ENCODE peak calls at places on chromosomes 2 and 18, in eight cellular contexts. One of them, this sample, is unnamed.

GRCh38 chr18:78704960-78705600 is 274.5 kb upstream of the SALL3 start:
- DNase-seq in T-helper 2 cell: no peak
- DNase-seq in fibroblast of mammary gland: no peak
- DNase-seq in neuronal stem cell: no peak
- DNase-seq in astrocyte of the spinal cord: no peak
- DNase-seq in NCI-H510A treated with DMSO at 0.1 percent for 48 hours: no peak
- DNase-seq in stromal cell of bone marrow: no peak
- DNase-seq in CD4-positive, alpha-beta memory T cell: no peak
- DNase-seq in this sample: no peak

GRCh38 chr2:39119732-39120520 is 925 bp downstream of the SOS1 start:
- DNase-seq in T-helper 2 cell: peak
- DNase-seq in fibroblast of mammary gland: peak
- DNase-seq in neuronal stem cell: peak
- DNase-seq in astrocyte of the spinal cord: peak
- DNase-seq in NCI-H510A treated with DMSO at 0.1 percent for 48 hours: no peak
- DNase-seq in stromal cell of bone marrow: peak
- DNase-seq in CD4-positive, alpha-beta memory T cell: peak
- DNase-seq in this sample: peak

GRCh38 chr2:237279012-237279768 is 134.8 kb downstream of the COL6A3 start:
- DNase-seq in T-helper 2 cell: no peak
- DNase-seq in fibroblast of mammary gland: peak
- DNase-seq in neuronal stem cell: no peak
- DNase-seq in astrocyte of the spinal cord: no peak
- DNase-seq in NCI-H510A treated with DMSO at 0.1 percent for 48 hours: no peak
- DNase-seq in stromal cell of bone marrow: no peak
- DNase-seq in CD4-positive, alpha-beta memory T cell: no peak
- DNase-seq in this sample: no peak

GRCh38 chr2:60880633-60880987 is 764 bp upstream of the REL start:
- DNase-seq in T-helper 2 cell: no peak
- DNase-seq in fibroblast of mammary gland: no peak
- DNase-seq in neuronal stem cell: peak
- DNase-seq in astrocyte of the spinal cord: no peak
- DNase-seq in NCI-H510A treated with DMSO at 0.1 percent for 48 hours: peak
- DNase-seq in stromal cell of bone marrow: peak
- DNase-seq in CD4-positive, alpha-beta memory T cell: no peak
- DNase-seq in this sample: no peak

GRCh38 chr2:65231121-65231520 is 3.5 kb downstream of the ACTR2 start:
- DNase-seq in T-helper 2 cell: no peak
- DNase-seq in fibroblast of mammary gland: peak
- DNase-seq in neuronal stem cell: no peak
- DNase-seq in astrocyte of the spinal cord: peak
- DNase-seq in NCI-H510A treated with DMSO at 0.1 percent for 48 hours: no peak
- DNase-seq in stromal cell of bone marrow: peak
- DNase-seq in CD4-positive, alpha-beta memory T cell: no peak
- DNase-seq in this sample: no peak

GRCh38 chr2:55137024-55137958 is 87.0 kb upstream of the RTN4 start:
- DNase-seq in T-helper 2 cell: no peak
- DNase-seq in fibroblast of mammary gland: no peak
- DNase-seq in neuronal stem cell: no peak
- DNase-seq in astrocyte of the spinal cord: no peak
- DNase-seq in NCI-H510A treated with DMSO at 0.1 percent for 48 hours: no peak
- DNase-seq in stromal cell of bone marrow: no peak
- DNase-seq in CD4-positive, alpha-beta memory T cell: no peak
- DNase-seq in this sample: peak

GRCh38 chr2:62265116-62265515 is 69.2 kb downstream of the B3GNT2 start:
- DNase-seq in T-helper 2 cell: no peak
- DNase-seq in fibroblast of mammary gland: peak
- DNase-seq in neuronal stem cell: no peak
- DNase-seq in astrocyte of the spinal cord: no peak
- DNase-seq in NCI-H510A treated with DMSO at 0.1 percent for 48 hours: no peak
- DNase-seq in stromal cell of bone marrow: no peak
- DNase-seq in CD4-positive, alpha-beta memory T cell: no peak
- DNase-seq in this sample: no peak

GRCh38 chr2:186588940-186589732 is 720 bp upstream of the ITGAV start:
- DNase-seq in T-helper 2 cell: no peak
- DNase-seq in fibroblast of mammary gland: no peak
- DNase-seq in neuronal stem cell: no peak
- DNase-seq in astrocyte of the spinal cord: no peak
- DNase-seq in NCI-H510A treated with DMSO at 0.1 percent for 48 hours: no peak
- DNase-seq in stromal cell of bone marrow: no peak
- DNase-seq in CD4-positive, alpha-beta memory T cell: no peak
- DNase-seq in this sample: no peak

GRCh38 chr2:234300393-234300792 is 196.5 kb downstream of the ARL4C start:
- DNase-seq in T-helper 2 cell: no peak
- DNase-seq in fibroblast of mammary gland: no peak
- DNase-seq in neuronal stem cell: no peak
- DNase-seq in astrocyte of the spinal cord: no peak
- DNase-seq in NCI-H510A treated with DMSO at 0.1 percent for 48 hours: no peak
- DNase-seq in stromal cell of bone marrow: no peak
- DNase-seq in CD4-positive, alpha-beta memory T cell: peak
- DNase-seq in this sample: peak

GRCh38 chr18:48866028-48866733 is 84.6 kb downstream of the SMAD7 start:
- DNase-seq in T-helper 2 cell: no peak
- DNase-seq in fibroblast of mammary gland: peak
- DNase-seq in neuronal stem cell: no peak
- DNase-seq in astrocyte of the spinal cord: peak
- DNase-seq in NCI-H510A treated with DMSO at 0.1 percent for 48 hours: peak
- DNase-seq in stromal cell of bone marrow: no peak
- DNase-seq in CD4-positive, alpha-beta memory T cell: no peak
- DNase-seq in this sample: no peak

GRCh38 chr18:45702871-45703270 is 21.1 kb upstream of the SLC14A1 start:
- DNase-seq in T-helper 2 cell: no peak
- DNase-seq in fibroblast of mammary gland: no peak
- DNase-seq in neuronal stem cell: no peak
- DNase-seq in astrocyte of the spinal cord: no peak
- DNase-seq in NCI-H510A treated with DMSO at 0.1 percent for 48 hours: no peak
- DNase-seq in stromal cell of bone marrow: no peak
- DNase-seq in CD4-positive, alpha-beta memory T cell: no peak
- DNase-seq in this sample: no peak

GRCh38 chr2:232623768-232624553 is 9.4 kb upstream of the EFHD1 start:
- DNase-seq in T-helper 2 cell: no peak
- DNase-seq in fibroblast of mammary gland: no peak
- DNase-seq in neuronal stem cell: no peak
- DNase-seq in astrocyte of the spinal cord: no peak
- DNase-seq in NCI-H510A treated with DMSO at 0.1 percent for 48 hours: no peak
- DNase-seq in stromal cell of bone marrow: no peak
- DNase-seq in CD4-positive, alpha-beta memory T cell: no peak
- DNase-seq in this sample: no peak

GRCh38 chr18:80191264-80191663 is 56.0 kb downstream of the PARD6G start:
- DNase-seq in T-helper 2 cell: no peak
- DNase-seq in fibroblast of mammary gland: no peak
- DNase-seq in neuronal stem cell: no peak
- DNase-seq in astrocyte of the spinal cord: no peak
- DNase-seq in NCI-H510A treated with DMSO at 0.1 percent for 48 hours: no peak
- DNase-seq in stromal cell of bone marrow: no peak
- DNase-seq in CD4-positive, alpha-beta memory T cell: no peak
- DNase-seq in this sample: no peak

GRCh38 chr2:24147364-24147763 is 24.1 kb downstream of the FAM228B start:
- DNase-seq in T-helper 2 cell: no peak
- DNase-seq in fibroblast of mammary gland: no peak
- DNase-seq in neuronal stem cell: no peak
- DNase-seq in astrocyte of the spinal cord: peak
- DNase-seq in NCI-H510A treated with DMSO at 0.1 percent for 48 hours: no peak
- DNase-seq in stromal cell of bone marrow: no peak
- DNase-seq in CD4-positive, alpha-beta memory T cell: no peak
- DNase-seq in this sample: no peak

GRCh38 chr18:79365701-79366100 is 30.0 kb upstream of the NFATC1 start:
- DNase-seq in T-helper 2 cell: no peak
- DNase-seq in fibroblast of mammary gland: peak
- DNase-seq in neuronal stem cell: no peak
- DNase-seq in astrocyte of the spinal cord: no peak
- DNase-seq in NCI-H510A treated with DMSO at 0.1 percent for 48 hours: no peak
- DNase-seq in stromal cell of bone marrow: no peak
- DNase-seq in CD4-positive, alpha-beta memory T cell: no peak
- DNase-seq in this sample: no peak

GRCh38 chr2:153986488-153987229 is 114.9 kb downstream of the GALNT13 start:
- DNase-seq in T-helper 2 cell: no peak
- DNase-seq in fibroblast of mammary gland: peak
- DNase-seq in neuronal stem cell: peak
- DNase-seq in astrocyte of the spinal cord: peak
- DNase-seq in NCI-H510A treated with DMSO at 0.1 percent for 48 hours: no peak
- DNase-seq in stromal cell of bone marrow: no peak
- DNase-seq in CD4-positive, alpha-beta memory T cell: no peak
- DNase-seq in this sample: no peak

GRCh38 chr18:8987250-8987649 is 115.2 kb upstream of the NDUFV2 start:
- DNase-seq in T-helper 2 cell: no peak
- DNase-seq in fibroblast of mammary gland: peak
- DNase-seq in neuronal stem cell: no peak
- DNase-seq in astrocyte of the spinal cord: no peak
- DNase-seq in NCI-H510A treated with DMSO at 0.1 percent for 48 hours: no peak
- DNase-seq in stromal cell of bone marrow: peak
- DNase-seq in CD4-positive, alpha-beta memory T cell: no peak
- DNase-seq in this sample: no peak

GRCh38 chr2:23603581-23603980 is 218.6 kb downstream of the KLHL29 start:
- DNase-seq in T-helper 2 cell: no peak
- DNase-seq in fibroblast of mammary gland: no peak
- DNase-seq in neuronal stem cell: no peak
- DNase-seq in astrocyte of the spinal cord: no peak
- DNase-seq in NCI-H510A treated with DMSO at 0.1 percent for 48 hours: no peak
- DNase-seq in stromal cell of bone marrow: no peak
- DNase-seq in CD4-positive, alpha-beta memory T cell: no peak
- DNase-seq in this sample: peak

GRCh38 chr2:48531141-48531648 is 1.2 kb downstream of the STON1 start:
- DNase-seq in T-helper 2 cell: no peak
- DNase-seq in fibroblast of mammary gland: peak
- DNase-seq in neuronal stem cell: peak
- DNase-seq in astrocyte of the spinal cord: peak
- DNase-seq in NCI-H510A treated with DMSO at 0.1 percent for 48 hours: no peak
- DNase-seq in stromal cell of bone marrow: peak
- DNase-seq in CD4-positive, alpha-beta memory T cell: no peak
- DNase-seq in this sample: peak

GRCh38 chr2:121944072-121944829 is 188.8 kb downstream of the TSN start:
- DNase-seq in T-helper 2 cell: no peak
- DNase-seq in fibroblast of mammary gland: peak
- DNase-seq in neuronal stem cell: no peak
- DNase-seq in astrocyte of the spinal cord: peak
- DNase-seq in NCI-H510A treated with DMSO at 0.1 percent for 48 hours: no peak
- DNase-seq in stromal cell of bone marrow: peak
- DNase-seq in CD4-positive, alpha-beta memory T cell: no peak
- DNase-seq in this sample: no peak

GRCh38 chr2:163665051-163665450 is 70.8 kb downstream of the FIGN start:
- DNase-seq in T-helper 2 cell: no peak
- DNase-seq in fibroblast of mammary gland: no peak
- DNase-seq in neuronal stem cell: peak
- DNase-seq in astrocyte of the spinal cord: no peak
- DNase-seq in NCI-H510A treated with DMSO at 0.1 percent for 48 hours: no peak
- DNase-seq in stromal cell of bone marrow: no peak
- DNase-seq in CD4-positive, alpha-beta memory T cell: no peak
- DNase-seq in this sample: no peak

GRCh38 chr2:14219306-14219705 is 413.2 kb upstream of the LRATD1 start:
- DNase-seq in T-helper 2 cell: no peak
- DNase-seq in fibroblast of mammary gland: no peak
- DNase-seq in neuronal stem cell: no peak
- DNase-seq in astrocyte of the spinal cord: no peak
- DNase-seq in NCI-H510A treated with DMSO at 0.1 percent for 48 hours: no peak
- DNase-seq in stromal cell of bone marrow: no peak
- DNase-seq in CD4-positive, alpha-beta memory T cell: no peak
- DNase-seq in this sample: no peak

GRCh38 chr18:51559902-51560287 is 362.4 kb upstream of the MEX3C start:
- DNase-seq in T-helper 2 cell: no peak
- DNase-seq in fibroblast of mammary gland: no peak
- DNase-seq in neuronal stem cell: no peak
- DNase-seq in astrocyte of the spinal cord: no peak
- DNase-seq in NCI-H510A treated with DMSO at 0.1 percent for 48 hours: no peak
- DNase-seq in stromal cell of bone marrow: no peak
- DNase-seq in CD4-positive, alpha-beta memory T cell: no peak
- DNase-seq in this sample: no peak

GRCh38 chr2:137435176-137435575 is 529.1 kb upstream of the HNMT start:
- DNase-seq in T-helper 2 cell: no peak
- DNase-seq in fibroblast of mammary gland: peak
- DNase-seq in neuronal stem cell: no peak
- DNase-seq in astrocyte of the spinal cord: no peak
- DNase-seq in NCI-H510A treated with DMSO at 0.1 percent for 48 hours: no peak
- DNase-seq in stromal cell of bone marrow: peak
- DNase-seq in CD4-positive, alpha-beta memory T cell: no peak
- DNase-seq in this sample: no peak

GRCh38 chr2:122960727-122961641 is 1064.1 kb upstream of the CNTNAP5 start:
- DNase-seq in T-helper 2 cell: no peak
- DNase-seq in fibroblast of mammary gland: peak
- DNase-seq in neuronal stem cell: no peak
- DNase-seq in astrocyte of the spinal cord: peak
- DNase-seq in NCI-H510A treated with DMSO at 0.1 percent for 48 hours: peak
- DNase-seq in stromal cell of bone marrow: peak
- DNase-seq in CD4-positive, alpha-beta memory T cell: no peak
- DNase-seq in this sample: peak

GRCh38 chr2:127175406-127175805 is 44.7 kb downstream of the CYP27C1 start:
- DNase-seq in T-helper 2 cell: no peak
- DNase-seq in fibroblast of mammary gland: peak
- DNase-seq in neuronal stem cell: no peak
- DNase-seq in astrocyte of the spinal cord: no peak
- DNase-seq in NCI-H510A treated with DMSO at 0.1 percent for 48 hours: no peak
- DNase-seq in stromal cell of bone marrow: peak
- DNase-seq in CD4-positive, alpha-beta memory T cell: no peak
- DNase-seq in this sample: no peak

GRCh38 chr18:21115519-21116411 is 4.2 kb upstream of the ROCK1 start:
- DNase-seq in T-helper 2 cell: no peak
- DNase-seq in fibroblast of mammary gland: peak
- DNase-seq in neuronal stem cell: no peak
- DNase-seq in astrocyte of the spinal cord: peak
- DNase-seq in NCI-H510A treated with DMSO at 0.1 percent for 48 hours: no peak
- DNase-seq in stromal cell of bone marrow: peak
- DNase-seq in CD4-positive, alpha-beta memory T cell: no peak
- DNase-seq in this sample: no peak

GRCh38 chr2:68709421-68709911 is 25.1 kb upstream of the ARHGAP25 start:
- DNase-seq in T-helper 2 cell: no peak
- DNase-seq in fibroblast of mammary gland: peak
- DNase-seq in neuronal stem cell: peak
- DNase-seq in astrocyte of the spinal cord: peak
- DNase-seq in NCI-H510A treated with DMSO at 0.1 percent for 48 hours: peak
- DNase-seq in stromal cell of bone marrow: peak
- DNase-seq in CD4-positive, alpha-beta memory T cell: peak
- DNase-seq in this sample: peak

GRCh38 chr2:239805043-239805329 is 220.2 kb downstream of the NDUFA10 start:
- DNase-seq in T-helper 2 cell: no peak
- DNase-seq in fibroblast of mammary gland: no peak
- DNase-seq in neuronal stem cell: no peak
- DNase-seq in astrocyte of the spinal cord: no peak
- DNase-seq in NCI-H510A treated with DMSO at 0.1 percent for 48 hours: no peak
- DNase-seq in stromal cell of bone marrow: no peak
- DNase-seq in CD4-positive, alpha-beta memory T cell: no peak
- DNase-seq in this sample: no peak